ENCODE peak calls at places on chromosomes 2 and 18, in six cellular contexts. R is A549, M is HepG2, N is GM12878, A is K562, X is endothelial cell of umbilical vein. H is an unnamed sample.

GRCh38 chr2:172087191-172087779 is 2.0 kb downstream of the DLX1 start:
- DNase-seq in A (no peak), N (no peak), R (no peak), M (no peak), X (no peak), H (no peak)

GRCh38 chr18:79937103-79937860 is 14.2 kb downstream of the SLC66A2 start:
- DNase-seq in A (no peak), R (no peak), X (no peak), N (no peak), M (no peak), H (no peak)

GRCh38 chr2:145887915-145888314 is 1368.0 kb upstream of the ZEB2 start:
- DNase-seq in N (no peak), M (no peak), A (no peak), R (no peak), X (no peak), H (no peak)

GRCh38 chr2:216578325-216578724 is 54.9 kb upstream of the IGFBP2 start:
- DNase-seq in M (no peak), A (no peak), X (no peak), R (no peak), N (no peak), H (peak)

GRCh38 chr2:96389728-96390127 is 54.2 kb downstream of the NCAPH start:
- DNase-seq in A (no peak), X (no peak), N (no peak), R (no peak), M (no peak), H (no peak)

GRCh38 chr2:27249891-27250651 is 12.8 kb downstream of the SLC30A3 start:
- DNase-seq in A (peak), X (peak), N (no peak), M (peak), R (peak), H (peak)

GRCh38 chr2:33421820-33422219 is 54.6 kb upstream of the RASGRP3 start:
- DNase-seq in X (no peak), M (no peak), R (no peak), A (no peak), N (no peak), H (no peak)

GRCh38 chr2:237541242-237541641 is 25.1 kb upstream of the PRLH start:
- DNase-seq in A (no peak), R (no peak), M (no peak), X (no peak), N (no peak), H (peak)

GRCh38 chr18:5912491-5912890 is 17.2 kb upstream of the TMEM200C start:
- DNase-seq in M (no peak), R (no peak), A (no peak), X (no peak), N (no peak), H (no peak)

GRCh38 chr18:9421788-9422329 is 53.5 kb upstream of the RALBP1 start:
- DNase-seq in M (no peak), R (no peak), A (peak), X (no peak), N (no peak), H (no peak)

GRCh38 chr2:85011747-85012146 is 40.8 kb downstream of the KCMF1 start:
- DNase-seq in N (no peak), A (peak), R (no peak), X (no peak), M (peak), H (peak)

GRCh38 chr2:21431078-21431477 is 307.3 kb downstream of the TDRD15 start:
- DNase-seq in R (no peak), X (no peak), N (no peak), M (no peak), A (no peak), H (no peak)

GRCh38 chr2:147860009-147860408 is 15.2 kb downstream of the ACVR2A start:
- DNase-seq in N (no peak), R (no peak), X (no peak), M (no peak), A (no peak), H (no peak)

GRCh38 chr2:171864357-171864985 is 29.6 kb downstream of the SLC25A12 start:
- DNase-seq in M (no peak), N (no peak), X (no peak), A (no peak), R (no peak), H (no peak)

GRCh38 chr18:10453885-10454772 is at the start of gene APCDD1:
- DNase-seq in A (no peak), M (peak), N (no peak), X (no peak), R (no peak), H (peak)

GRCh38 chr2:157190151-157190550 is 67.4 kb upstream of the GALNT5 start:
- DNase-seq in A (no peak), N (no peak), R (peak), M (no peak), X (peak), H (no peak)

GRCh38 chr2:62304429-62305417 is 108.8 kb downstream of the B3GNT2 start:
- DNase-seq in A (peak), N (peak), R (no peak), X (peak), M (peak), H (peak)

GRCh38 chr2:11861044-11861443 is 114.6 kb downstream of the LPIN1 start:
- DNase-seq in A (no peak), M (no peak), N (no peak), R (no peak), X (no peak), H (no peak)

GRCh38 chr2:225429718-225430117 is 30.2 kb downstream of the NYAP2 start:
- DNase-seq in N (no peak), A (peak), X (no peak), M (no peak), R (no peak), H (no peak)

GRCh38 chr2:105134076-105134475 is 96.2 kb downstream of the MRPS9 start:
- DNase-seq in N (no peak), R (no peak), A (no peak), X (no peak), M (no peak), H (no peak)

GRCh38 chr2:96772903-96773675 is 12.4 kb downstream of the CNNM4 start:
- DNase-seq in X (no peak), R (no peak), M (no peak), A (no peak), N (peak), H (no peak)

GRCh38 chr2:201353116-201353515 is 4.0 kb downstream of the FLACC1 start:
- DNase-seq in M (no peak), X (no peak), A (no peak), R (no peak), N (no peak), H (no peak)

GRCh38 chr2:179596018-179596417 is 265.4 kb downstream of the ZNF385B start:
- DNase-seq in X (no peak), R (no peak), M (no peak), N (no peak), A (no peak), H (no peak)

GRCh38 chr2:237118731-237119130 is 33.0 kb downstream of the COPS8 start:
- DNase-seq in R (no peak), X (no peak), N (no peak), M (no peak), A (no peak), H (no peak)

GRCh38 chr2:185738679-185739472 is at the start of gene FSIP2:
- DNase-seq in A (peak), R (no peak), N (no peak), X (peak), M (peak), H (peak)

GRCh38 chr2:106197878-106198277 is 3.8 kb upstream of the UXS1 start:
- DNase-seq in R (no peak), A (no peak), X (no peak), N (no peak), M (peak), H (peak)

GRCh38 chr2:104867351-104868080 is 13.6 kb downstream of the POU3F3 start:
- DNase-seq in R (no peak), A (no peak), M (no peak), N (no peak), X (no peak), H (no peak)

GRCh38 chr2:84906900-84907714 is 1.7 kb downstream of the TMSB10 start:
- DNase-seq in A (peak), X (peak), N (no peak), R (peak), M (peak), H (peak)

GRCh38 chr2:179917272-179917671 is 55.9 kb upstream of the ZNF385B start:
- DNase-seq in X (no peak), M (peak), A (no peak), R (peak), N (no peak), H (peak)

GRCh38 chr2:6772366-6772710 is 93.4 kb downstream of the CMPK2 start:
- DNase-seq in R (no peak), N (no peak), A (peak), M (no peak), X (no peak), H (peak)

GRCh38 chr2:239246723-239247122 is 154.1 kb downstream of the HDAC4 start:
- DNase-seq in X (peak), M (no peak), N (no peak), A (no peak), R (no peak), H (no peak)

GRCh38 chr2:113075600-113075999 is 7.8 kb downstream of the IL1F10 start:
- DNase-seq in M (no peak), X (no peak), A (no peak), N (no peak), R (no peak), H (no peak)

GRCh38 chr2:113072584-113072983 is 4.8 kb downstream of the IL1F10 start:
- DNase-seq in R (no peak), A (no peak), X (no peak), N (no peak), M (no peak), H (no peak)

GRCh38 chr2:113070606-113070975 is 2.8 kb downstream of the IL1F10 start:
- DNase-seq in N (no peak), A (no peak), R (no peak), M (no peak), X (no peak), H (no peak)

GRCh38 chr2:113075030-113075429 is 7.3 kb downstream of the IL1F10 start:
- DNase-seq in R (no peak), M (no peak), A (no peak), X (no peak), N (no peak), H (no peak)

GRCh38 chr2:113073325-113073834 is 5.6 kb downstream of the IL1F10 start:
- DNase-seq in M (no peak), N (no peak), R (no peak), X (no peak), A (no peak), H (no peak)
- TF ChIP-seq MYC in M (no peak), N (no peak), R (no peak), X (no peak), A (no peak), H (no peak)

GRCh38 chr2:215356334-215356947 is 44.6 kb downstream of the ATIC start:
- DNase-seq in A (no peak), R (no peak), N (no peak), M (no peak), X (no peak), H (no peak)

GRCh38 chr2:215355801-215356200 is 43.9 kb downstream of the ATIC start:
- DNase-seq in R (no peak), N (no peak), M (no peak), X (no peak), A (no peak), H (no peak)

GRCh38 chr2:215358312-215358845 is 46.5 kb downstream of the ATIC start:
- DNase-seq in N (no peak), X (no peak), R (no peak), M (no peak), A (no peak), H (no peak)

GRCh38 chr2:215357660-215358059 is 45.8 kb downstream of the ATIC start:
- DNase-seq in R (no peak), X (no peak), A (no peak), N (no peak), M (no peak), H (no peak)

GRCh38 chr2:215356948-215357461 is 45.1 kb downstream of the ATIC start:
- DNase-seq in A (no peak), R (no peak), X (no peak), N (no peak), M (no peak), H (no peak)
- TF ChIP-seq POLR2A in A (no peak), R (no peak), X (peak), N (no peak), M (no peak), H (no peak)

GRCh38 chr2:235535423-235536130 is 41.7 kb downstream of the AGAP1 start:
- DNase-seq in R (no peak), A (no peak), M (no peak), N (no peak), X (no peak), H (no peak)
- TF ChIP-seq MYC in R (no peak), A (no peak), M (no peak), N (no peak), X (no peak), H (no peak)

GRCh38 chr2:113174369-113174735 is 581 bp downstream of the PSD4 start:
- DNase-seq in M (no peak), R (no peak), A (peak), X (no peak), N (no peak), H (no peak)

GRCh38 chr2:113175736-113176695 is 2.2 kb downstream of the PSD4 start:
- DNase-seq in N (no peak), X (no peak), A (no peak), R (no peak), M (no peak), H (no peak)

GRCh38 chr2:113173563-113174368 is at the start of gene PSD4:
- DNase-seq in A (peak), X (no peak), M (no peak), R (no peak), N (peak), H (peak)

GRCh38 chr2:113176696-113177355 is 3.1 kb downstream of the PSD4 start:
- DNase-seq in N (no peak), A (no peak), M (no peak), R (no peak), X (no peak), H (no peak)

DNA sequence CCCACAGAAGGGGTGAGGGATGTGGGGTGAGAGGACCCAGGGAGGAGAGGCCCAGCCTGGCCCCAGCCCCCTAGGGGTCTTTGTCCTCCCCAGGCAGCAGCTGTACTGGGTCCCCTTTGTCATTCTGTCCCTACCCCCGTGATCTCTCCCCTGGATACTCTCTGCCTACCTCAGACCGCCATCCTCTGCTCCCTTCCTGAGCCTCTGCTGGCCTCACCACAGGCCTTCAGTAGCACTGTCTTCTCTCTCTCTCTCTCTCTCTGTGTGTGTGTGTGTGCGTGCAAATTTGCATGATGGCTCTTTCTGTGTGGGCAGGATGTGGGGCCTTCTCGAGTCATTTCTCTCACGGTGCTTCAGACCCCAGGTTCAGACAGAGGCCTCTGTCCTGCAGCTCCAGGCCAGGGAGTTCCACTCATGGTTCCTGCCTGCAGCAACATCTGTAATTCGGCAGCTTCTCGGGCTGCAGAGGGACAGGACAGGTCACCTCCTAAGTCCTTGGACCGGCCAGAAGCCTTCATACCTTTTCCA is 1.4 kb downstream of the PSD4 start:
- DNase-seq in N (peak), M (no peak), R (no peak), A (no peak), X (no peak), H (peak)
- TF ChIP-seq POLR2A in N (peak), M (peak), R (no peak), A (no peak), X (no peak), H (peak)

DNA sequence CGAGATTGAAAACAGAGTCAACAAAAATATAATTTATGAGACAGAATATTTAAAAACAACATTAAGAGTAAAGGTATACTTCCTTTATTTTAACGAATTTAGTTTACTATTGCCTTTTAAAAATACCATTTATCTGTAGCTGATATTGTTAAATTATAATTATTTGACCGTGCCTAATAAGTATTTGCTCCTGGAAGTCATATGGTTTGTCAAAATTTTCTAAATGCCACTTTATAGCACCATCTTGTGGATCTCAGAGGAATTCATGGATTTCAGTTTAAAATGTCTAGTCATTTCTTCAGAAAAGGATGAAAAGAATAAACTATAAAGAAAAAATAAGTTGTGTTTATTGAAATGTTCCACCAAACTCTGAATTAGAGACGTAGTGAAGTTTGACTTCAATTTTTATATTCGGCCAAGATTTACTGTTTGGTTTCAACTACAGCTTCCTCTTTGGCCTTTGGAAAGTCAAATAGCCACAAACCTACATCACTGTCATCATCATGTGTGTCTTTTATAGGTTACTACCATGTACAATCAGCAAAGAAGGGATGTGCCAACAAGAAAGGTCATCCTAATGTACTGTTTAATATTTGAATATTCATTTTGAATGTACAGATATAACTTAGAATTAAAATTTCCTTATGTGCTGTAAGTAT is 10.3 kb upstream of the FTCDNL1 start:
- DNase-seq in X (peak), M (peak), A (peak), R (peak), N (no peak), H (peak)
- TF ChIP-seq MYC in X (no peak), M (no peak), A (no peak), R (no peak), N (no peak), H (no peak)

H was measured in NB4.